ENCODE peak calls at places on chromosomes 1 and 21, in four cellular contexts. X, A, H and B are unnamed samples.

GRCh38 chr1:115466433-115466832 is 128.4 kb upstream of the NGF start:
- DNase-seq in X (no peak), A (no peak), H (no peak), B (no peak)

GRCh38 chr1:235205687-235206086 is 44.6 kb upstream of the RBM34 start:
- DNase-seq in X (no peak), A (no peak), H (no peak), B (no peak)

GRCh38 chr1:222416001-222416791 is 131.7 kb downstream of the HHIPL2 start:
- DNase-seq in X (no peak), A (no peak), H (no peak), B (no peak)

GRCh38 chr1:145886390-145886789 is 724 bp upstream of the ANKRD35 start:
- DNase-seq in X (no peak), A (no peak), H (no peak), B (no peak)

GRCh38 chr1:38153426-38154088 is 107.0 kb upstream of the POU3F1 start:
- DNase-seq in X (no peak), A (no peak), H (peak; percentile 61), B (peak; percentile 90)

GRCh38 chr1:101026394-101026788 is 807 bp upstream of the DPH5 start:
- DNase-seq in X (no peak), A (no peak), H (no peak), B (no peak)

GRCh38 chr21:35963920-35964451 is 96.3 kb downstream of the SETD4 start:
- DNase-seq in X (no peak), A (peak; percentile 19), H (no peak), B (no peak)

GRCh38 chr1:225771661-225772322 is 5.8 kb upstream of the SRP9 start:
- DNase-seq in X (no peak), A (no peak), H (no peak), B (no peak)

GRCh38 chr1:221759436-221759835 is 17.5 kb upstream of the DUSP10 start:
- DNase-seq in X (no peak), A (no peak), H (no peak), B (no peak)

GRCh38 chr1:4021895-4022268 is 121.8 kb upstream of the C1orf174 start:
- DNase-seq in X (no peak), A (no peak), H (no peak), B (no peak)

GRCh38 chr21:40699366-40699765 is 147.6 kb downstream of the DSCAM start:
- DNase-seq in X (no peak), A (no peak), H (no peak), B (no peak)

GRCh38 chr1:54376085-54377039 is 29.8 kb downstream of the SSBP3 start:
- DNase-seq in X (peak; percentile 42), A (no peak), H (no peak), B (no peak)

GRCh38 chr1:44714944-44715571 is 15.9 kb downstream of the RNU5D-1 start:
- DNase-seq in X (peak; percentile 82), A (no peak), H (peak; percentile 81), B (peak; percentile 90)

GRCh38 chr21:24955275-24955961 is 651.9 kb downstream of the MRPL39 start:
- DNase-seq in X (no peak), A (no peak), H (peak; percentile 22), B (no peak)